ENCODE peak calls at places on chromosome 19, in five cellular contexts. U is H1, C is HCT116, A is K562, I is GM12878. L is an unnamed sample.

GRCh38 chr19:35041548-35042055 is at the start of gene HPN:
- DNase-seq in A (no peak), C (no peak), U (no peak), I (no peak), L (no peak)

GRCh38 chr19:55633866-55634265 is 6.9 kb upstream of the ZNF580 start:
- DNase-seq in C (no peak), A (no peak), U (no peak), I (no peak), L (no peak)

GRCh38 chr19:33186835-33187540 is 7.1 kb upstream of the LRP3 start:
- DNase-seq in U (no peak), C (no peak), I (no peak), A (no peak), L (no peak)

GRCh38 chr19:32519023-32519422 is 62.0 kb upstream of the PDCD5 start:
- DNase-seq in U (no peak), I (no peak), C (no peak), A (no peak), L (no peak)

GRCh38 chr19:35868172-35868822 is at the start of gene APLP1:
- DNase-seq in U (no peak), C (no peak), I (no peak), A (peak; percentile 76), L (no peak)

GRCh38 chr19:12400618-12401502 is at the start of gene ZNF799:
- DNase-seq in A (peak; percentile 82), U (peak; percentile 70), C (peak; percentile 94), I (peak; percentile 81), L (peak; percentile 90)

GRCh38 chr19:36009220-36009619 is 607 bp upstream of the SYNE4 start:
- DNase-seq in I (no peak), C (no peak), U (no peak), A (no peak), L (no peak)

GRCh38 chr19:13611596-13611995 is 105.3 kb upstream of the CACNA1A start:
- DNase-seq in C (no peak), A (no peak), I (no peak), U (no peak), L (no peak)

GRCh38 chr19:58001895-58002369 is 688 bp downstream of the ZNF606 start:
- DNase-seq in I (no peak), U (no peak), A (no peak), C (no peak), L (no peak)

GRCh38 chr19:54209748-54210494 is 9.3 kb downstream of the RPS9 start:
- DNase-seq in A (peak; percentile 80), U (no peak), I (no peak), C (peak; percentile 40), L (no peak)

GRCh38 chr19:40605201-40605971 is 4.2 kb downstream of the LTBP4 start:
- DNase-seq in U (no peak), I (peak; percentile 48), A (peak; percentile 79), C (peak; percentile 78), L (no peak)

GRCh38 chr19:39057615-39058014 is 25.3 kb upstream of the FBXO27 start:
- DNase-seq in I (no peak), A (no peak), C (no peak), U (no peak), L (no peak)

GRCh38 chr19:6417713-6418561 is 6.7 kb downstream of the KHSRP start:
- DNase-seq in C (no peak), U (no peak), I (no peak), A (no peak), L (no peak)

GRCh38 chr19:17121736-17122293 is 46.2 kb downstream of the MYO9B start:
- DNase-seq in A (no peak), I (no peak), C (no peak), U (no peak), L (no peak)

GRCh38 chr19:17156947-17157302 is 58.2 kb upstream of the USE1 start:
- DNase-seq in A (no peak), C (no peak), U (no peak), I (no peak), L (no peak)

GRCh38 chr19:11400695-11401291 is 16.7 kb upstream of the EPOR start:
- DNase-seq in U (no peak), I (no peak), A (peak; percentile 11), C (no peak), L (no peak)

GRCh38 chr19:47230122-47230920 is 678 bp downstream of the BBC3 start:
- DNase-seq in I (no peak), A (peak; percentile 84), C (no peak), U (no peak), L (no peak)

GRCh38 chr19:31340059-31341025 is 8.9 kb downstream of the TSHZ3 start:
- DNase-seq in I (no peak), A (no peak), U (no peak), C (no peak), L (no peak)

GRCh38 chr19:16737909-16738308 is 18.3 kb downstream of the NWD1 start:
- DNase-seq in I (no peak), C (no peak), U (no peak), A (no peak), L (no peak)

GRCh38 chr19:40035996-40036395 is 20.0 kb downstream of the ZNF780B start:
- DNase-seq in A (no peak), I (no peak), C (no peak), U (no peak), L (no peak)

GRCh38 chr19:33679696-33680095 is 57.9 kb downstream of the CHST8 start:
- DNase-seq in U (no peak), C (no peak), A (no peak), I (no peak), L (no peak)

GRCh38 chr19:41298327-41298964 is 11.5 kb upstream of the CCDC97 start:
- DNase-seq in C (no peak), A (no peak), U (no peak), I (no peak), L (peak; percentile 33)

GRCh38 chr19:15779756-15780476 is 7.5 kb upstream of the OR10H5 start:
- DNase-seq in A (no peak), U (no peak), I (no peak), C (no peak), L (peak; percentile 42)

GRCh38 chr19:55640043-55640576 is 692 bp upstream of the ZNF580 start:
- DNase-seq in I (no peak), U (no peak), A (peak; percentile 70), C (no peak), L (no peak)

GRCh38 chr19:14561832-14562351 is 10.0 kb downstream of the NDUFB7 start:
- DNase-seq in A (no peak), C (no peak), I (no peak), U (no peak), L (no peak)

GRCh38 chr19:19464339-19465098 is 50.8 kb downstream of the TSSK6 start:
- DNase-seq in C (no peak), I (no peak), U (no peak), A (no peak), L (no peak)

GRCh38 chr19:10936661-10937084 is 8.1 kb downstream of the TIMM29 start:
- DNase-seq in U (no peak), I (peak; percentile 35), C (peak; percentile 74), A (peak; percentile 73), L (peak; percentile 89)

GRCh38 chr19:16076958-16077611 is 790 bp downstream of the TPM4 start:
- DNase-seq in I (no peak), U (no peak), A (peak; percentile 33), C (no peak), L (no peak)

GRCh38 chr19:31572671-31573298 is 223.5 kb upstream of the TSHZ3 start:
- DNase-seq in C (no peak), A (no peak), U (no peak), I (no peak), L (no peak)

GRCh38 chr19:40337107-40337506 is 11.1 kb downstream of the C19orf47 start:
- DNase-seq in I (no peak), C (no peak), U (no peak), A (no peak), L (no peak)

GRCh38 chr19:15243236-15243957 is 11.1 kb upstream of the EPHX3 start:
- DNase-seq in A (no peak), U (no peak), C (no peak), I (no peak), L (no peak)

GRCh38 chr19:17103177-17103576 is 27.6 kb downstream of the MYO9B start:
- DNase-seq in A (peak; percentile 49), U (peak; percentile 56), C (peak; percentile 40), I (no peak), L (peak; percentile 72)

GRCh38 chr19:42422576-42423461 is 4.4 kb downstream of the LIPE start:
- DNase-seq in C (no peak), U (no peak), I (no peak), A (no peak), L (no peak)

GRCh38 chr19:40933025-40933424 is 51.0 kb upstream of the CYP2A7 start:
- DNase-seq in C (no peak), A (peak; percentile 19), I (no peak), U (no peak), L (peak; percentile 27)

GRCh38 chr19:7605490-7606222 is 10.0 kb downstream of the CAMSAP3 start:
- DNase-seq in C (peak; percentile 79), A (peak; percentile 96), U (peak; percentile 65), I (peak; percentile 9), L (peak; percentile 59)
- TF ChIP-seq ZNF274 in C (no peak), A (no peak), U (no peak), I (no peak), L (no peak)

GRCh38 chr19:49430678-49431329 is 5.6 kb downstream of the GFY start:
- DNase-seq in A (peak; percentile 60), I (no peak), C (no peak), U (no peak), L (no peak)
- TF ChIP-seq YY1 in A (peak; percentile 29), I (no peak), C (no peak), U (no peak), L (no peak)

DNA sequence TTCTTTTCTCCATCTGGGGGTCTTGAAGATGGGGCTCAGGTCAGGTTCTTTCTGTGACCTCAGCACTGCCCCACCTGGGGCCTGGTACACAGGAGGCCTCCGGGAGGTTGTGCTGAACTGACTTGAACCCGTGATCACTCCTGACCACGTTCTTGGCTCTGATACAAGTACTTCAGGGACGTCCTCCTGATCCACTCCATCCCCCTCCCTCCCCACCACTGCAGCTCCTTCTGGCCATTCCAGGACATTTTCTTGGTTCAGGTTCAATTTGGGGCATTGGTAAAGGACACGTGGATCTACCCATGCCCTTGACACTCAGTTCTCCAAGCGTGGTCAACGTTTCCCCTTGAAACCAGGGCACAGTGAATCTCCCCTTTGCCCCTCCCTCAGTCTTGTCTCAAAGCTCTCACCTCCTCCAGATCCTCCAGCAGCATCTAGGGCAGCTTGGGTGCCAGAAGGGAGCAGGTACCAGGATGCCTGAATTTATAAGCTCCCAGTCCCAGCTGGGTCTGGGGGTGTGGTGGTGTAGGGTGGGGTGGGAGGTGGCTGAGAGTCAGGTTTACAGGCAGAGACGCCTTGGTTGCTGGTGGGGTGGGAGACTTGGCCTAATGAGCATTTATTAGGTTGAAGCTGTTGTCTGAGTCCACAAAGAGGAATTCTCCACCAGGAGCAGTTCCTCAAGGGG is at the start of gene KLK15:
- DNase-seq in U (no peak), A (no peak), C (no peak), I (no peak), L (no peak)
- TF ChIP-seq ZNF274 in U (no peak), A (no peak), C (no peak), I (no peak), L (no peak)

DNA sequence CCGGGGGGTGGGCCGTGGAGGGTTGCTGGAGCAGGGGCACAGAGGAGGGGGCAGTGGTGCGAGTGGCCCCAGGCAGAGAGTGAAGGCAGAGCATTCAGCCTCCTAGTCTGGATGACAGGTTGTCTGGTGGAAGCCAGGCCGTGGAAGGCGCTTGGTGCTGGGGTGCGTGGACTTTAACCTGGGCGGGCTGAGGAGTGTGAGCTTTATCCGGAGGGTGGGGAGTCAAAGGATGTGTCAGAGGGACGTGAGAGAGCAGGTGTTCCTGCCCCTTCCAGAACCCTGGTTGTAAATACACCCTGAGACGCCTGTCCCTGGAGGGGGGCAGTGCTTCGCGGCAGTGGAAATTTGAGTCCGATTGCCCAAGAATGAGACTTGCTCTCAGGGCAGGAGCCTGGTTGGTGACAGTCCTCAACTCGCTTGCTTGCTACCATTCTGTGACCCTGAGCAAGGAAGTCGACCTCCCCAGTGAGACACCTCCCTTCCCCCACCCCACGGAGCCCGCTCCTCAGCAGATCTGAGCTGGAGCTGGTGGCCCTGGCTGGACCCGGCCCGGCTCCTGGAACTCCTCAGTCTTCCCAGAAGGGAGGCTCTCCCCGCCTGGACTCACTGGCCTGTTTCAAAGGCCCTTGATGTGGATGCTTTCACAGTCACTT is 2.3 kb downstream of the SPPL2B start:
- DNase-seq in C (no peak), I (no peak), U (no peak), A (no peak), L (no peak)
- TF ChIP-seq YY1 in C (no peak), I (no peak), U (no peak), A (no peak), L (no peak)

L was measured in NT2/D1.